ENCODE peak calls at places on chromosome 10, in seven cellular contexts. S, G, N, R, W, V and Q are unnamed samples.

GRCh38 chr10:24206334-24206733 is 2.6 kb upstream of the KIAA1217 start:
- DNase-seq in V (no peak), S (no peak), G (no peak), W (no peak), N (no peak), R (no peak), Q (no peak)

GRCh38 chr10:100872034-100872791 is 40.5 kb upstream of the SLF2 start:
- DNase-seq in V (no peak), R (peak), G (peak), W (peak), S (no peak), N (peak), Q (peak)

GRCh38 chr10:101031796-101032636 is 982 bp downstream of the SFXN3 start:
- DNase-seq in R (peak), S (peak), N (peak), G (peak), V (peak), W (peak), Q (peak)

GRCh38 chr10:63628526-63629362 is 107.5 kb downstream of the REEP3 start:
- DNase-seq in R (peak), G (no peak), S (peak), V (peak), W (peak), N (peak), Q (peak)

GRCh38 chr10:69179089-69179742 is 818 bp upstream of the SUPV3L1 start:
- DNase-seq in V (no peak), R (no peak), W (no peak), S (no peak), N (peak), G (no peak), Q (no peak)

GRCh38 chr10:69632516-69633199 is 2.6 kb downstream of the FAM241B start:
- DNase-seq in V (no peak), W (no peak), N (no peak), G (no peak), S (no peak), R (no peak), Q (no peak)

GRCh38 chr10:31413325-31413724 is 94.3 kb downstream of the ZEB1 start:
- DNase-seq in R (no peak), V (no peak), G (no peak), W (no peak), S (no peak), N (no peak), Q (no peak)

GRCh38 chr10:110209926-110210662 is 2.7 kb downstream of the MXI1 start:
- DNase-seq in N (no peak), S (no peak), G (no peak), V (peak), R (peak), W (peak), Q (no peak)

GRCh38 chr10:26721561-26721960 is 24.1 kb downstream of the PDSS1 start:
- DNase-seq in R (no peak), G (no peak), N (no peak), S (no peak), V (no peak), W (no peak), Q (no peak)

GRCh38 chr10:814536-815302 is 116.8 kb downstream of the LARP4B start:
- DNase-seq in S (no peak), R (no peak), N (no peak), G (no peak), W (no peak), V (no peak), Q (no peak)

GRCh38 chr10:84613336-84614021 is 285.1 kb downstream of the CCSER2 start:
- DNase-seq in G (no peak), W (no peak), N (peak), R (peak), S (no peak), V (peak), Q (peak)

GRCh38 chr10:2966134-2966533 is 101.2 kb upstream of the PFKP start:
- DNase-seq in G (no peak), V (no peak), W (no peak), S (no peak), R (no peak), N (no peak), Q (no peak)

GRCh38 chr10:75565286-75566251 is 134.1 kb downstream of the LRMDA start:
- DNase-seq in W (no peak), V (no peak), R (no peak), G (no peak), N (no peak), S (no peak), Q (no peak)

GRCh38 chr10:27625452-27626345 is 119.9 kb downstream of the MKX start:
- DNase-seq in G (no peak), W (no peak), N (no peak), R (no peak), S (no peak), V (no peak), Q (no peak)

GRCh38 chr10:131320860-131321604 is 9.5 kb upstream of the TCERG1L start:
- DNase-seq in W (no peak), R (no peak), S (no peak), N (no peak), V (no peak), G (no peak), Q (no peak)

GRCh38 chr10:14554091-14554842 is 220.4 kb downstream of the FAM107B start:
- DNase-seq in N (no peak), R (no peak), G (no peak), V (peak), W (no peak), S (no peak), Q (no peak)

GRCh38 chr10:27158421-27158820 is 3.3 kb downstream of the MASTL start:
- DNase-seq in N (peak), V (no peak), R (no peak), G (no peak), W (no peak), S (no peak), Q (no peak)

GRCh38 chr10:112360308-112361270 is 13.3 kb upstream of the ACSL5 start:
- DNase-seq in S (no peak), V (no peak), R (peak), W (no peak), G (no peak), N (no peak), Q (no peak)

GRCh38 chr10:72272689-72273409 is 875 bp upstream of the DDIT4 start:
- DNase-seq in N (peak), G (no peak), S (peak), W (peak), R (peak), V (peak), Q (peak)

GRCh38 chr10:22679608-22680007 is 34.8 kb downstream of the PIP4K2A start:
- DNase-seq in G (no peak), R (no peak), N (no peak), S (no peak), V (no peak), W (no peak), Q (no peak)

GRCh38 chr10:8298871-8299570 is 244.5 kb downstream of the GATA3 start:
- DNase-seq in S (no peak), G (no peak), W (no peak), R (no peak), N (peak), V (no peak), Q (no peak)

GRCh38 chr10:71878327-71879034 is 27.4 kb upstream of the PSAP start:
- DNase-seq in N (no peak), G (no peak), V (peak), S (no peak), W (no peak), R (no peak), Q (no peak)

GRCh38 chr10:2054728-2055127 is 317.4 kb upstream of the ADARB2 start:
- DNase-seq in W (no peak), V (no peak), N (no peak), S (no peak), G (no peak), R (no peak), Q (no peak)

GRCh38 chr10:31707578-31708411 is 220.8 kb downstream of the ARHGAP12 start:
- DNase-seq in S (no peak), N (no peak), W (peak), R (no peak), V (peak), G (peak), Q (peak)

GRCh38 chr10:73076361-73077183 is 20.1 kb downstream of the P4HA1 start:
- DNase-seq in R (no peak), W (peak), V (peak), G (no peak), S (no peak), N (no peak), Q (peak)

GRCh38 chr10:103124420-103125096 is 68.5 kb downstream of the NT5C2 start:
- DNase-seq in W (no peak), G (no peak), V (no peak), S (no peak), N (no peak), R (no peak), Q (no peak)